ENCODE peak calls at places on chromosomes 16 and 17, in five cellular contexts. One of them, this sample, is unnamed. For H3K36me3, the result is how much of the 10 kb centered on the place peaks cover.

GRCh38 chr17:38844261-38844757 is 9.2 kb downstream of the RPL23 start:
- ATAC-seq in pancreas: no peak
- ATAC-seq in body of pancreas: peak
- ATAC-seq in Panc1: no peak
- ATAC-seq in CD8-positive, alpha-beta T cell: no peak
- ATAC-seq in this sample: no peak

GRCh38 chr17:48064638-48065037 is 16.5 kb downstream of the NFE2L1 start:
- ATAC-seq in Panc1: no peak
- ATAC-seq in pancreas: no peak
- ATAC-seq in body of pancreas: no peak
- ATAC-seq in CD8-positive, alpha-beta T cell: no peak
- ATAC-seq in this sample: no peak

GRCh38 chr17:75922173-75922961 is 17.7 kb upstream of the MRPL38 start:
- ATAC-seq in CD8-positive, alpha-beta T cell: no peak
- ATAC-seq in Panc1: no peak
- ATAC-seq in pancreas: no peak
- ATAC-seq in body of pancreas: no peak
- ATAC-seq in this sample: no peak

GRCh38 chr17:81869221-81870154 is 1.6 kb downstream of the ARHGDIA start:
- ATAC-seq in Panc1: peak
- ATAC-seq in body of pancreas: no peak
- ATAC-seq in CD8-positive, alpha-beta T cell: no peak
- ATAC-seq in pancreas: peak
- ATAC-seq in this sample: peak

GRCh38 chr16:4094138-4094773 is 22.0 kb downstream of the ADCY9 start:
- ATAC-seq in Panc1: peak
- ATAC-seq in body of pancreas: no peak
- ATAC-seq in CD8-positive, alpha-beta T cell: no peak
- ATAC-seq in pancreas: peak
- ATAC-seq in this sample: no peak

GRCh38 chr17:68096111-68096510 is 60.6 kb downstream of the KPNA2 start:
- ATAC-seq in body of pancreas: no peak
- ATAC-seq in CD8-positive, alpha-beta T cell: no peak
- ATAC-seq in Panc1: no peak
- ATAC-seq in pancreas: no peak
- ATAC-seq in this sample: no peak

GRCh38 chr17:76441681-76442340 is 11.1 kb downstream of the UBE2O start:
- ATAC-seq in pancreas: no peak
- ATAC-seq in CD8-positive, alpha-beta T cell: no peak
- ATAC-seq in Panc1: no peak
- ATAC-seq in body of pancreas: no peak
- ATAC-seq in this sample: no peak

GRCh38 chr16:80019395-80019794 is 418.9 kb upstream of the MAF start:
- ATAC-seq in CD8-positive, alpha-beta T cell: no peak
- ATAC-seq in pancreas: no peak
- ATAC-seq in body of pancreas: no peak
- ATAC-seq in Panc1: no peak
- ATAC-seq in this sample: no peak

GRCh38 chr16:70685938-70686375 is at the start of gene MTSS2:
- ATAC-seq in body of pancreas: peak
- ATAC-seq in Panc1: peak
- ATAC-seq in CD8-positive, alpha-beta T cell: peak
- ATAC-seq in pancreas: peak
- ATAC-seq in this sample: peak

GRCh38 chr17:3974980-3975379 is 10.7 kb upstream of the ATP2A3 start:
- ATAC-seq in Panc1: no peak
- ATAC-seq in pancreas: no peak
- ATAC-seq in body of pancreas: no peak
- ATAC-seq in CD8-positive, alpha-beta T cell: no peak
- ATAC-seq in this sample: no peak

GRCh38 chr17:8357910-8358309 is 18.3 kb downstream of the ODF4 start:
- ATAC-seq in pancreas: no peak
- ATAC-seq in body of pancreas: no peak
- ATAC-seq in Panc1: no peak
- ATAC-seq in CD8-positive, alpha-beta T cell: no peak
- ATAC-seq in this sample: no peak

GRCh38 chr16:11651796-11652195 is 16.5 kb upstream of the SNN start:
- ATAC-seq in pancreas: no peak
- ATAC-seq in CD8-positive, alpha-beta T cell: no peak
- ATAC-seq in Panc1: no peak
- ATAC-seq in body of pancreas: no peak
- ATAC-seq in this sample: no peak

GRCh38 chr17:81794509-81794908 is 9.4 kb upstream of the GCGR start:
- ATAC-seq in body of pancreas: peak
- ATAC-seq in pancreas: peak
- ATAC-seq in Panc1: peak
- ATAC-seq in CD8-positive, alpha-beta T cell: no peak
- ATAC-seq in this sample: no peak

GRCh38 chr16:69522041-69522578 is 43.7 kb upstream of the NFAT5 start:
- ATAC-seq in body of pancreas: no peak
- ATAC-seq in CD8-positive, alpha-beta T cell: no peak
- ATAC-seq in pancreas: no peak
- ATAC-seq in Panc1: no peak
- ATAC-seq in this sample: no peak

GRCh38 chr16:86733526-86734254 is 155.3 kb downstream of the FOXL1 start:
- ATAC-seq in Panc1: no peak
- ATAC-seq in pancreas: no peak
- ATAC-seq in CD8-positive, alpha-beta T cell: no peak
- ATAC-seq in body of pancreas: no peak
- ATAC-seq in this sample: no peak

GRCh38 chr16:86509759-86510464 is 415 bp upstream of the FOXF1 start:
- ATAC-seq in CD8-positive, alpha-beta T cell: no peak
- ATAC-seq in Panc1: peak
- ATAC-seq in pancreas: peak
- ATAC-seq in body of pancreas: peak
- ATAC-seq in this sample: peak

GRCh38 chr16:30722443-30722842 is 23.5 kb downstream of the SRCAP start:
- ATAC-seq in CD8-positive, alpha-beta T cell: no peak
- ATAC-seq in pancreas: peak
- ATAC-seq in body of pancreas: no peak
- ATAC-seq in Panc1: no peak
- ATAC-seq in this sample: no peak

GRCh38 chr17:8158267-8159031 is 4.3 kb downstream of the VAMP2 start:
- ATAC-seq in body of pancreas: no peak
- ATAC-seq in Panc1: peak
- ATAC-seq in CD8-positive, alpha-beta T cell: peak
- ATAC-seq in pancreas: peak
- ATAC-seq in this sample: no peak

GRCh38 chr16:11757671-11758545 is 15.3 kb upstream of the TXNDC11 start:
- ATAC-seq in Panc1: peak
- ATAC-seq in body of pancreas: peak
- ATAC-seq in pancreas: peak
- ATAC-seq in CD8-positive, alpha-beta T cell: no peak
- ATAC-seq in this sample: no peak

GRCh38 chr17:82804442-82805191 is 35.2 kb downstream of the ZNF750 start:
- ATAC-seq in CD8-positive, alpha-beta T cell: no peak
- ATAC-seq in pancreas: peak
- ATAC-seq in body of pancreas: peak
- ATAC-seq in Panc1: no peak
- ATAC-seq in this sample: peak

GRCh38 chr16:21001262-21001661 is 100.7 kb downstream of the LYRM1 start:
- ATAC-seq in Panc1: no peak
- ATAC-seq in body of pancreas: no peak
- ATAC-seq in pancreas: peak
- ATAC-seq in CD8-positive, alpha-beta T cell: no peak
- ATAC-seq in this sample: no peak

GRCh38 chr16:57045694-57046381 is 46.5 kb upstream of the CPNE2 start:
- ATAC-seq in pancreas: peak
- ATAC-seq in CD8-positive, alpha-beta T cell: peak
- ATAC-seq in body of pancreas: peak
- ATAC-seq in Panc1: peak
- ATAC-seq in this sample: peak

GRCh38 chr17:81635973-81636504 is 873 bp downstream of the NPLOC4 start:
- ATAC-seq in pancreas: peak
- ATAC-seq in CD8-positive, alpha-beta T cell: no peak
- ATAC-seq in body of pancreas: peak
- ATAC-seq in Panc1: peak
- ATAC-seq in this sample: no peak

GRCh38 chr16:75219838-75220237 is 1.1 kb downstream of the CTRB1 start:
- ATAC-seq in body of pancreas: no peak
- ATAC-seq in pancreas: no peak
- ATAC-seq in CD8-positive, alpha-beta T cell: peak
- ATAC-seq in Panc1: no peak
- ATAC-seq in this sample: no peak

GRCh38 chr16:3822366-3823045 is 58.0 kb downstream of the CREBBP start:
- ATAC-seq in body of pancreas: no peak
- ATAC-seq in CD8-positive, alpha-beta T cell: no peak
- ATAC-seq in pancreas: no peak
- ATAC-seq in Panc1: no peak
- ATAC-seq in this sample: no peak

GRCh38 chr17:46136820-46137219 is 56.4 kb downstream of the KANSL1 start:
- ATAC-seq in CD8-positive, alpha-beta T cell: no peak
- ATAC-seq in pancreas: no peak
- ATAC-seq in Panc1: no peak
- ATAC-seq in body of pancreas: no peak
- ATAC-seq in this sample: no peak

GRCh38 chr17:27633312-27634025 is 2.5 kb downstream of the LGALS9 start:
- ATAC-seq in body of pancreas: peak
- ATAC-seq in pancreas: peak
- ATAC-seq in CD8-positive, alpha-beta T cell: no peak
- ATAC-seq in Panc1: no peak
- ATAC-seq in this sample: peak

GRCh38 chr17:45451131-45451530 is 18.5 kb upstream of the ARHGAP27 start:
- ATAC-seq in pancreas: no peak
- ATAC-seq in body of pancreas: no peak
- ATAC-seq in Panc1: no peak
- ATAC-seq in CD8-positive, alpha-beta T cell: no peak
- ATAC-seq in this sample: no peak

GRCh38 chr17:14838567-14838966 is 426.6 kb downstream of the PMP22 start:
- ATAC-seq in pancreas: no peak
- ATAC-seq in CD8-positive, alpha-beta T cell: no peak
- ATAC-seq in Panc1: no peak
- ATAC-seq in body of pancreas: no peak
- ATAC-seq in this sample: no peak

GRCh38 chr16:31200821-31201510 is 1.6 kb downstream of the PYCARD start:
- ATAC-seq in Panc1: peak
- ATAC-seq in body of pancreas: no peak
- ATAC-seq in CD8-positive, alpha-beta T cell: peak
- ATAC-seq in pancreas: peak
- ATAC-seq in this sample: no peak

GRCh38 chr17:82003411-82004381 is 19.0 kb downstream of the CENPX start:
- ATAC-seq in body of pancreas: peak
- ATAC-seq in CD8-positive, alpha-beta T cell: no peak
- ATAC-seq in pancreas: peak
- ATAC-seq in Panc1: peak
- ATAC-seq in this sample: peak

GRCh38 chr16:88049020-88049419 is 97.8 kb downstream of the BANP start:
- ATAC-seq in pancreas: no peak
- ATAC-seq in CD8-positive, alpha-beta T cell: no peak
- ATAC-seq in body of pancreas: no peak
- ATAC-seq in Panc1: no peak
- ATAC-seq in this sample: no peak

GRCh38 chr16:67917140-67917851 is 14.4 kb downstream of the CTRL start:
- ATAC-seq in Panc1: peak
- ATAC-seq in body of pancreas: no peak
- ATAC-seq in CD8-positive, alpha-beta T cell: no peak
- ATAC-seq in pancreas: peak
- ATAC-seq in this sample: no peak
- H3K36me3 ChIP-seq in Panc1: under half
- H3K36me3 ChIP-seq in body of pancreas: under half
- H3K36me3 ChIP-seq in CD8-positive, alpha-beta T cell: under half
- H3K36me3 ChIP-seq in pancreas: under half
- H3K36me3 ChIP-seq in this sample: under half

DNA sequence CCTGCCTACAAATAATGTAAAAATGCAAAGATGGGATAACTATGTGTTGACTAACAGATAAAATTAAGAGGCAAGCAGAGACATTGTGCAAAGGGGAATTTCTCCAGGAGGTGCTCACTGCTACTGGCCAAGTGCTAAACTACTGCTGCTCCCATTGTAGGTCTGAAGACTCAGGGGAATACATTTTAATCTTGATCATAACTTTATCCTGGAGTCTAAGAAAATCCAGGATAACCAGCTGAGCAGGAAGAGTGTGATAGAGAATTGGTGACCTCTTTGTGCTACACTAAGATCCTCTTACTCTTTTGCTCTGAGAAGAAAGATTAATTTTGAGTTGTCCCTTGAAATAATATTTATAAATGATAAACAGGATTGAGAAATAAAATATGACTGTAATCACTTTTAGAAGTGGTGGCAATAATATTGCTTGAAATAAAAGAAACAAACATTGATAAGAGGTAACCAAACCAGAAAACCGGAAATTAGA is 5.9 kb downstream of the RNF43 start:
- ATAC-seq in body of pancreas: no peak
- ATAC-seq in Panc1: no peak
- ATAC-seq in pancreas: no peak
- ATAC-seq in CD8-positive, alpha-beta T cell: no peak
- ATAC-seq in this sample: no peak
- H3K27ac ChIP-seq in body of pancreas: peak
- H3K27ac ChIP-seq in Panc1: no peak
- H3K27ac ChIP-seq in pancreas: no peak
- H3K27ac ChIP-seq in CD8-positive, alpha-beta T cell: no peak
- H3K27ac ChIP-seq in this sample: no peak

DNA sequence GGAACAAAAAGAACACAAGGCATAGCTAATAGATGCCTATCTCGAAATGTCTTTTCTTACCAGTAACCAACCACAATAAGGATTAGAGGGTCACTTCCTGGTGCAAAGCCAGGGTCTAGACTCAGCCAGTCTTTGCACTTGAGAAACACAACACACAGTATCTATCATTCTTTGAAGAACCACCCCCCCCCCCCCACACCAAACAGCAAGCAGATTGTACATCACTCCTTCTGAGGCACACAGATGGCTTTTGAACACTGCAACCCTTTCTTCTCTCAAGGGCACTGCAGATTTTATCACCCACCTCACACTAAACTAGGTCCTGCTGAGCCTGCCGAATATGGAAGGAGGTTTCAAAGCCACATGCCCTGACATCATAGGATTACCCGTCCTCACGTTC is 145.6 kb downstream of the AATF start:
- ATAC-seq in CD8-positive, alpha-beta T cell: no peak
- ATAC-seq in pancreas: no peak
- ATAC-seq in body of pancreas: no peak
- ATAC-seq in Panc1: no peak
- ATAC-seq in this sample: no peak
- H3K36me3 ChIP-seq in CD8-positive, alpha-beta T cell: under half
- H3K36me3 ChIP-seq in pancreas: under half
- H3K36me3 ChIP-seq in body of pancreas: under half
- H3K36me3 ChIP-seq in Panc1: under half
- H3K36me3 ChIP-seq in this sample: under half

GRCh38 chr16:2692251-2692947 is 10.1 kb downstream of the KCTD5 start:
- ATAC-seq in body of pancreas: no peak
- ATAC-seq in pancreas: no peak
- ATAC-seq in CD8-positive, alpha-beta T cell: no peak
- ATAC-seq in Panc1: no peak
- ATAC-seq in this sample: no peak

GRCh38 chr16:2690852-2691251 is 8.5 kb downstream of the KCTD5 start:
- ATAC-seq in Panc1: no peak
- ATAC-seq in CD8-positive, alpha-beta T cell: no peak
- ATAC-seq in pancreas: no peak
- ATAC-seq in body of pancreas: no peak
- ATAC-seq in this sample: no peak

GRCh38 chr16:2689968-2690830 is 7.9 kb downstream of the KCTD5 start:
- ATAC-seq in pancreas: no peak
- ATAC-seq in Panc1: no peak
- ATAC-seq in body of pancreas: no peak
- ATAC-seq in CD8-positive, alpha-beta T cell: no peak
- ATAC-seq in this sample: no peak

GRCh38 chr16:2691491-2692248 is 9.3 kb downstream of the KCTD5 start:
- ATAC-seq in body of pancreas: peak
- ATAC-seq in Panc1: no peak
- ATAC-seq in CD8-positive, alpha-beta T cell: no peak
- ATAC-seq in pancreas: peak
- ATAC-seq in this sample: no peak

GRCh38 chr16:2692948-2693651 is 10.8 kb downstream of the KCTD5 start:
- ATAC-seq in Panc1: peak
- ATAC-seq in body of pancreas: no peak
- ATAC-seq in pancreas: no peak
- ATAC-seq in CD8-positive, alpha-beta T cell: no peak
- ATAC-seq in this sample: peak
- H3K27ac ChIP-seq in Panc1: no peak
- H3K27ac ChIP-seq in body of pancreas: no peak
- H3K27ac ChIP-seq in pancreas: no peak
- H3K27ac ChIP-seq in CD8-positive, alpha-beta T cell: no peak
- H3K27ac ChIP-seq in this sample: no peak

This sample was measured in gastroesophageal sphincter.